ENCODE peak calls at places on chromosomes 12 and 14, in nine cellular contexts. One of them, this sample, is unnamed.
A peak's percentile ranks its signal among the peaks of the same experiment; 100 is the strongest.

GRCh38 chr12:96751626-96752025 is 155.4 kb upstream of the NEDD1 start:
- DNase-seq in NCI-H1417: no peak
- DNase-seq in H4: no peak
- DNase-seq in GM23248: no peak
- DNase-seq in mucosa of gallbladder: no peak
- DNase-seq in NCI-H1092: no peak
- DNase-seq in GM04504: no peak
- DNase-seq in adipocyte: no peak
- DNase-seq in endothelial cell: no peak
- DNase-seq in this sample: no peak

GRCh38 chr14:64786296-64787149 is 82.3 kb downstream of the PLEKHG3 start:
- DNase-seq in NCI-H1417: no peak
- DNase-seq in H4: no peak
- DNase-seq in GM23248: peak; percentile 16
- DNase-seq in mucosa of gallbladder: no peak
- DNase-seq in NCI-H1092: no peak
- DNase-seq in GM04504: no peak
- DNase-seq in adipocyte: no peak
- DNase-seq in endothelial cell: no peak
- DNase-seq in this sample: no peak

GRCh38 chr12:50825372-50825838 is 17.3 kb upstream of the TMPRSS12 start:
- DNase-seq in NCI-H1417: no peak
- DNase-seq in H4: peak; percentile 63
- DNase-seq in GM23248: peak; percentile 86
- DNase-seq in mucosa of gallbladder: no peak
- DNase-seq in NCI-H1092: no peak
- DNase-seq in GM04504: peak; percentile 51
- DNase-seq in adipocyte: peak; percentile 95
- DNase-seq in endothelial cell: no peak
- DNase-seq in this sample: peak; percentile 4

GRCh38 chr14:64137657-64138290 is 156.4 kb downstream of the ESR2 start:
- DNase-seq in NCI-H1417: no peak
- DNase-seq in H4: no peak
- DNase-seq in GM23248: peak; percentile 6
- DNase-seq in mucosa of gallbladder: no peak
- DNase-seq in NCI-H1092: no peak
- DNase-seq in GM04504: no peak
- DNase-seq in adipocyte: no peak
- DNase-seq in endothelial cell: no peak
- DNase-seq in this sample: no peak

GRCh38 chr12:50265770-50266524 is 17.4 kb downstream of the LIMA1 start:
- DNase-seq in NCI-H1417: no peak
- DNase-seq in H4: no peak
- DNase-seq in GM23248: no peak
- DNase-seq in mucosa of gallbladder: no peak
- DNase-seq in NCI-H1092: no peak
- DNase-seq in GM04504: no peak
- DNase-seq in adipocyte: no peak
- DNase-seq in endothelial cell: no peak
- DNase-seq in this sample: no peak

GRCh38 chr14:91402278-91403068 is 15.1 kb downstream of the CCDC88C start:
- DNase-seq in NCI-H1417: no peak
- DNase-seq in H4: no peak
- DNase-seq in GM23248: no peak
- DNase-seq in mucosa of gallbladder: peak; percentile 69
- DNase-seq in NCI-H1092: no peak
- DNase-seq in GM04504: no peak
- DNase-seq in adipocyte: no peak
- DNase-seq in endothelial cell: no peak
- DNase-seq in this sample: no peak

GRCh38 chr12:120997448-120997847 is 18.8 kb downstream of the C12orf43 start:
- DNase-seq in NCI-H1417: no peak
- DNase-seq in H4: no peak
- DNase-seq in GM23248: no peak
- DNase-seq in mucosa of gallbladder: no peak
- DNase-seq in NCI-H1092: no peak
- DNase-seq in GM04504: no peak
- DNase-seq in adipocyte: no peak
- DNase-seq in endothelial cell: no peak
- DNase-seq in this sample: no peak

GRCh38 chr12:53352331-53353258 is 16.4 kb upstream of the SP7 start:
- DNase-seq in NCI-H1417: peak; percentile 69
- DNase-seq in H4: peak; percentile 81
- DNase-seq in GM23248: peak; percentile 83
- DNase-seq in mucosa of gallbladder: peak; percentile 90
- DNase-seq in NCI-H1092: peak; percentile 62
- DNase-seq in GM04504: peak; percentile 66
- DNase-seq in adipocyte: peak; percentile 93
- DNase-seq in endothelial cell: peak; percentile 80
- DNase-seq in this sample: peak; percentile 76

GRCh38 chr12:23083267-23083666 is 458.3 kb downstream of the ETNK1 start:
- DNase-seq in NCI-H1417: peak; percentile 8
- DNase-seq in H4: peak; percentile 94
- DNase-seq in GM23248: peak; percentile 64
- DNase-seq in mucosa of gallbladder: no peak
- DNase-seq in NCI-H1092: no peak
- DNase-seq in GM04504: peak; percentile 0
- DNase-seq in adipocyte: no peak
- DNase-seq in endothelial cell: no peak
- DNase-seq in this sample: no peak

GRCh38 chr12:88993655-88994054 is 358.6 kb downstream of the DUSP6 start:
- DNase-seq in NCI-H1417: no peak
- DNase-seq in H4: peak; percentile 64
- DNase-seq in GM23248: peak; percentile 77
- DNase-seq in mucosa of gallbladder: no peak
- DNase-seq in NCI-H1092: peak; percentile 54
- DNase-seq in GM04504: peak; percentile 40
- DNase-seq in adipocyte: peak; percentile 84
- DNase-seq in endothelial cell: no peak
- DNase-seq in this sample: peak; percentile 7

GRCh38 chr12:102167821-102168605 is 29.6 kb downstream of the PMCH start:
- DNase-seq in NCI-H1417: no peak
- DNase-seq in H4: no peak
- DNase-seq in GM23248: peak; percentile 54
- DNase-seq in mucosa of gallbladder: no peak
- DNase-seq in NCI-H1092: no peak
- DNase-seq in GM04504: no peak
- DNase-seq in adipocyte: peak; percentile 56
- DNase-seq in endothelial cell: no peak
- DNase-seq in this sample: no peak

GRCh38 chr12:697426-697825 is 34.2 kb upstream of the NINJ2 start:
- DNase-seq in NCI-H1417: no peak
- DNase-seq in H4: no peak
- DNase-seq in GM23248: no peak
- DNase-seq in mucosa of gallbladder: no peak
- DNase-seq in NCI-H1092: no peak
- DNase-seq in GM04504: no peak
- DNase-seq in adipocyte: no peak
- DNase-seq in endothelial cell: no peak
- DNase-seq in this sample: no peak